ENCODE peak calls at places on chromosomes 16 and 17, in nine cellular contexts. Y is smooth muscle cell of the brain vasculature, M is occipital lobe, Z is NCI-H2029, X is epithelial cell of esophagus, R is progenitor cell of endocrine pancreas, F is substantia nigra, P is mammary epithelial cell, I is MG63. T is an unnamed sample.

GRCh38 chr16:70483426-70483825 is 29.0 kb downstream of the FCSK start:
- DNase-seq in Y (no peak), M (no peak), Z (no peak), X (no peak), R (no peak), F (no peak), P (no peak), I (no peak), T (peak)

GRCh38 chr16:86389566-86390328 is 120.6 kb upstream of the FOXF1 start:
- DNase-seq in Y (no peak), M (no peak), Z (no peak), X (no peak), R (no peak), F (no peak), P (no peak), I (no peak), T (no peak)

GRCh38 chr16:74677868-74678267 is 11.2 kb upstream of the RFWD3 start:
- DNase-seq in Y (no peak), M (no peak), Z (no peak), X (no peak), R (no peak), F (no peak), P (no peak), I (no peak), T (no peak)

GRCh38 chr16:79772028-79772427 is 171.5 kb upstream of the MAF start:
- DNase-seq in Y (no peak), M (no peak), Z (no peak), X (no peak), R (no peak), F (no peak), P (no peak), I (no peak), T (no peak)

GRCh38 chr17:65287040-65287439 is 149.9 kb downstream of the RGS9 start:
- DNase-seq in Y (peak), M (no peak), Z (no peak), X (no peak), R (no peak), F (no peak), P (no peak), I (no peak), T (no peak)

GRCh38 chr16:12458591-12459400 is 344.9 kb downstream of the CPPED1 start:
- DNase-seq in Y (no peak), M (no peak), Z (no peak), X (no peak), R (no peak), F (no peak), P (no peak), I (no peak), T (no peak)

GRCh38 chr17:57666946-57667345 is 78.2 kb downstream of the CCDC182 start:
- DNase-seq in Y (no peak), M (no peak), Z (no peak), X (no peak), R (no peak), F (no peak), P (no peak), I (no peak), T (no peak)

GRCh38 chr17:56793947-56794346 is 39.8 kb downstream of the C17orf67 start:
- DNase-seq in Y (no peak), M (no peak), Z (no peak), X (no peak), R (no peak), F (no peak), P (no peak), I (no peak), T (no peak)

GRCh38 chr17:11332706-11333105 is 91.7 kb downstream of the SHISA6 start:
- DNase-seq in Y (no peak), M (peak), Z (no peak), X (no peak), R (no peak), F (peak), P (no peak), I (no peak), T (no peak)